ENCODE peak calls at places on chromosomes 5 and 9, in nine cellular contexts. One of them, this sample, is unnamed.

GRCh38 chr9:32487981-32488380 is 38.0 kb downstream of the RIGI start:
- DNase-seq in choroid plexus epithelial cell: peak
- DNase-seq in kidney: no peak
- DNase-seq in tibial nerve: no peak
- DNase-seq in brain microvascular endothelial cell: peak
- DNase-seq in BJ: no peak
- DNase-seq in upper lobe of left lung: no peak
- DNase-seq in adipocyte: peak
- DNase-seq in fibroblast of pulmonary artery: peak
- DNase-seq in this sample: no peak

GRCh38 chr5:127980843-127981242 is 102.7 kb upstream of the SLC12A2 start:
- DNase-seq in choroid plexus epithelial cell: no peak
- DNase-seq in kidney: no peak
- DNase-seq in tibial nerve: no peak
- DNase-seq in brain microvascular endothelial cell: no peak
- DNase-seq in BJ: no peak
- DNase-seq in upper lobe of left lung: no peak
- DNase-seq in adipocyte: no peak
- DNase-seq in fibroblast of pulmonary artery: no peak
- DNase-seq in this sample: no peak

GRCh38 chr5:132437604-132438275 is 52.8 kb downstream of the IRF1 start:
- DNase-seq in choroid plexus epithelial cell: peak
- DNase-seq in kidney: peak
- DNase-seq in tibial nerve: peak
- DNase-seq in brain microvascular endothelial cell: peak
- DNase-seq in BJ: peak
- DNase-seq in upper lobe of left lung: no peak
- DNase-seq in adipocyte: peak
- DNase-seq in fibroblast of pulmonary artery: peak
- DNase-seq in this sample: peak

GRCh38 chr5:125375143-125375542 is 628.7 kb upstream of the ZNF608 start:
- DNase-seq in choroid plexus epithelial cell: no peak
- DNase-seq in kidney: no peak
- DNase-seq in tibial nerve: no peak
- DNase-seq in brain microvascular endothelial cell: no peak
- DNase-seq in BJ: no peak
- DNase-seq in upper lobe of left lung: no peak
- DNase-seq in adipocyte: no peak
- DNase-seq in fibroblast of pulmonary artery: no peak
- DNase-seq in this sample: no peak

GRCh38 chr9:34428325-34428958 is 29.9 kb downstream of the FAM219A start:
- DNase-seq in choroid plexus epithelial cell: peak
- DNase-seq in kidney: no peak
- DNase-seq in tibial nerve: no peak
- DNase-seq in brain microvascular endothelial cell: no peak
- DNase-seq in BJ: no peak
- DNase-seq in upper lobe of left lung: no peak
- DNase-seq in adipocyte: peak
- DNase-seq in fibroblast of pulmonary artery: peak
- DNase-seq in this sample: no peak

GRCh38 chr9:120477534-120478001 is 102.4 kb downstream of the CDK5RAP2 start:
- DNase-seq in choroid plexus epithelial cell: peak
- DNase-seq in kidney: no peak
- DNase-seq in tibial nerve: peak
- DNase-seq in brain microvascular endothelial cell: peak
- DNase-seq in BJ: peak
- DNase-seq in upper lobe of left lung: no peak
- DNase-seq in adipocyte: peak
- DNase-seq in fibroblast of pulmonary artery: peak
- DNase-seq in this sample: peak

GRCh38 chr9:35689601-35690446 is at the start of gene TPM2:
- DNase-seq in choroid plexus epithelial cell: peak
- DNase-seq in kidney: peak
- DNase-seq in tibial nerve: no peak
- DNase-seq in brain microvascular endothelial cell: peak
- DNase-seq in BJ: peak
- DNase-seq in upper lobe of left lung: peak
- DNase-seq in adipocyte: peak
- DNase-seq in fibroblast of pulmonary artery: peak
- DNase-seq in this sample: no peak

GRCh38 chr5:38749861-38750260 is 96.0 kb upstream of the OSMR start:
- DNase-seq in choroid plexus epithelial cell: no peak
- DNase-seq in kidney: no peak
- DNase-seq in tibial nerve: no peak
- DNase-seq in brain microvascular endothelial cell: no peak
- DNase-seq in BJ: no peak
- DNase-seq in upper lobe of left lung: no peak
- DNase-seq in adipocyte: no peak
- DNase-seq in fibroblast of pulmonary artery: no peak
- DNase-seq in this sample: no peak

GRCh38 chr5:84016090-84016489 is 295.4 kb upstream of the HAPLN1 start:
- DNase-seq in choroid plexus epithelial cell: peak
- DNase-seq in kidney: no peak
- DNase-seq in tibial nerve: no peak
- DNase-seq in brain microvascular endothelial cell: no peak
- DNase-seq in BJ: no peak
- DNase-seq in upper lobe of left lung: no peak
- DNase-seq in adipocyte: peak
- DNase-seq in fibroblast of pulmonary artery: no peak
- DNase-seq in this sample: no peak

GRCh38 chr5:25763781-25764180 is 1119.0 kb upstream of the CDH10 start:
- DNase-seq in choroid plexus epithelial cell: no peak
- DNase-seq in kidney: no peak
- DNase-seq in tibial nerve: no peak
- DNase-seq in brain microvascular endothelial cell: no peak
- DNase-seq in BJ: no peak
- DNase-seq in upper lobe of left lung: no peak
- DNase-seq in adipocyte: no peak
- DNase-seq in fibroblast of pulmonary artery: no peak
- DNase-seq in this sample: no peak

GRCh38 chr5:28473531-28474107 is 1435.2 kb upstream of the CDH9 start:
- DNase-seq in choroid plexus epithelial cell: peak
- DNase-seq in kidney: no peak
- DNase-seq in tibial nerve: no peak
- DNase-seq in brain microvascular endothelial cell: peak
- DNase-seq in BJ: no peak
- DNase-seq in upper lobe of left lung: no peak
- DNase-seq in adipocyte: peak
- DNase-seq in fibroblast of pulmonary artery: peak
- DNase-seq in this sample: no peak

GRCh38 chr9:125435776-125436612 is 174.4 kb downstream of the GAPVD1 start:
- DNase-seq in choroid plexus epithelial cell: no peak
- DNase-seq in kidney: peak
- DNase-seq in tibial nerve: no peak
- DNase-seq in brain microvascular endothelial cell: no peak
- DNase-seq in BJ: no peak
- DNase-seq in upper lobe of left lung: no peak
- DNase-seq in adipocyte: no peak
- DNase-seq in fibroblast of pulmonary artery: no peak
- DNase-seq in this sample: no peak

GRCh38 chr5:168449166-168449565 is 37.1 kb upstream of the RARS1 start:
- DNase-seq in choroid plexus epithelial cell: no peak
- DNase-seq in kidney: no peak
- DNase-seq in tibial nerve: no peak
- DNase-seq in brain microvascular endothelial cell: no peak
- DNase-seq in BJ: no peak
- DNase-seq in upper lobe of left lung: no peak
- DNase-seq in adipocyte: no peak
- DNase-seq in fibroblast of pulmonary artery: no peak
- DNase-seq in this sample: no peak

GRCh38 chr5:107203231-107203630 is 467.5 kb downstream of the EFNA5 start:
- DNase-seq in choroid plexus epithelial cell: no peak
- DNase-seq in kidney: no peak
- DNase-seq in tibial nerve: no peak
- DNase-seq in brain microvascular endothelial cell: no peak
- DNase-seq in BJ: no peak
- DNase-seq in upper lobe of left lung: no peak
- DNase-seq in adipocyte: no peak
- DNase-seq in fibroblast of pulmonary artery: no peak
- DNase-seq in this sample: no peak

GRCh38 chr9:114906922-114907571 is 23.3 kb downstream of the TNFSF8 start:
- DNase-seq in choroid plexus epithelial cell: peak
- DNase-seq in kidney: no peak
- DNase-seq in tibial nerve: no peak
- DNase-seq in brain microvascular endothelial cell: no peak
- DNase-seq in BJ: no peak
- DNase-seq in upper lobe of left lung: no peak
- DNase-seq in adipocyte: peak
- DNase-seq in fibroblast of pulmonary artery: peak
- DNase-seq in this sample: no peak

GRCh38 chr5:171757853-171758535 is 27.6 kb upstream of the SMIM23 start:
- DNase-seq in choroid plexus epithelial cell: peak
- DNase-seq in kidney: no peak
- DNase-seq in tibial nerve: no peak
- DNase-seq in brain microvascular endothelial cell: peak
- DNase-seq in BJ: peak
- DNase-seq in upper lobe of left lung: no peak
- DNase-seq in adipocyte: peak
- DNase-seq in fibroblast of pulmonary artery: peak
- DNase-seq in this sample: peak

GRCh38 chr9:131562032-131562959 is 17.0 kb downstream of the PRRT1B start:
- DNase-seq in choroid plexus epithelial cell: peak
- DNase-seq in kidney: no peak
- DNase-seq in tibial nerve: no peak
- DNase-seq in brain microvascular endothelial cell: peak
- DNase-seq in BJ: no peak
- DNase-seq in upper lobe of left lung: no peak
- DNase-seq in adipocyte: no peak
- DNase-seq in fibroblast of pulmonary artery: peak
- DNase-seq in this sample: no peak
- H3K4me3 ChIP-seq in choroid plexus epithelial cell: no peak
- H3K4me3 ChIP-seq in kidney: no peak
- H3K4me3 ChIP-seq in tibial nerve: no peak
- H3K4me3 ChIP-seq in brain microvascular endothelial cell: no peak
- H3K4me3 ChIP-seq in BJ: no peak
- H3K4me3 ChIP-seq in upper lobe of left lung: no peak
- H3K4me3 ChIP-seq in adipocyte: no peak
- H3K4me3 ChIP-seq in fibroblast of pulmonary artery: no peak
- H3K4me3 ChIP-seq in this sample: no peak

GRCh38 chr9:130186839-130187522 is 14.8 kb downstream of the NCS1 start:
- DNase-seq in choroid plexus epithelial cell: peak
- DNase-seq in kidney: peak
- DNase-seq in tibial nerve: no peak
- DNase-seq in brain microvascular endothelial cell: no peak
- DNase-seq in BJ: no peak
- DNase-seq in upper lobe of left lung: peak
- DNase-seq in adipocyte: peak
- DNase-seq in fibroblast of pulmonary artery: peak
- DNase-seq in this sample: no peak

GRCh38 chr9:130188860-130189481 is 16.8 kb downstream of the NCS1 start:
- DNase-seq in choroid plexus epithelial cell: no peak
- DNase-seq in kidney: no peak
- DNase-seq in tibial nerve: no peak
- DNase-seq in brain microvascular endothelial cell: no peak
- DNase-seq in BJ: no peak
- DNase-seq in upper lobe of left lung: no peak
- DNase-seq in adipocyte: no peak
- DNase-seq in fibroblast of pulmonary artery: no peak
- DNase-seq in this sample: no peak

GRCh38 chr9:130185494-130186005 is 13.3 kb downstream of the NCS1 start:
- DNase-seq in choroid plexus epithelial cell: peak
- DNase-seq in kidney: no peak
- DNase-seq in tibial nerve: no peak
- DNase-seq in brain microvascular endothelial cell: no peak
- DNase-seq in BJ: no peak
- DNase-seq in upper lobe of left lung: peak
- DNase-seq in adipocyte: peak
- DNase-seq in fibroblast of pulmonary artery: peak
- DNase-seq in this sample: no peak

GRCh38 chr9:130186051-130186450 is 13.8 kb downstream of the NCS1 start:
- DNase-seq in choroid plexus epithelial cell: no peak
- DNase-seq in kidney: no peak
- DNase-seq in tibial nerve: no peak
- DNase-seq in brain microvascular endothelial cell: no peak
- DNase-seq in BJ: no peak
- DNase-seq in upper lobe of left lung: peak
- DNase-seq in adipocyte: peak
- DNase-seq in fibroblast of pulmonary artery: no peak
- DNase-seq in this sample: no peak

DNA sequence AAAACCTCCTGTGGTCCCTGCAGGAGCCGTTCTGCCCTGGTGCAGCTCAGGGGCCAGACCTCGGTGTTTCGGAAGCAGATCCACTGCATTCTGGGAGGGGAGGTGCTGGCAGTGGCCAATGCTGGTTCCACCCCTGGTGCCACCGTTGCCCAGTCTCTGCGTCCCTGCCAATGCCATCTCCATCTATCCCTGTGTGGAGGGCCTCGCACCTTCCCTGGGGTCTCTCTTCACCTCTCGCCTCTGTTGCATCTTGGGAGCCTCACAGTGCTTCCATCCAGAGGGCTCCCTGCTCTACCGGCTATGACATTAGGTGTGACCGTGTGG is 15.3 kb downstream of the NCS1 start:
- DNase-seq in choroid plexus epithelial cell: no peak
- DNase-seq in kidney: no peak
- DNase-seq in tibial nerve: no peak
- DNase-seq in brain microvascular endothelial cell: no peak
- DNase-seq in BJ: no peak
- DNase-seq in upper lobe of left lung: no peak
- DNase-seq in adipocyte: no peak
- DNase-seq in fibroblast of pulmonary artery: no peak
- DNase-seq in this sample: no peak
- H3K4me3 ChIP-seq in choroid plexus epithelial cell: no peak
- H3K4me3 ChIP-seq in kidney: peak
- H3K4me3 ChIP-seq in tibial nerve: peak
- H3K4me3 ChIP-seq in brain microvascular endothelial cell: no peak
- H3K4me3 ChIP-seq in BJ: no peak
- H3K4me3 ChIP-seq in upper lobe of left lung: no peak
- H3K4me3 ChIP-seq in adipocyte: peak
- H3K4me3 ChIP-seq in fibroblast of pulmonary artery: no peak
- H3K4me3 ChIP-seq in this sample: no peak

GRCh38 chr5:158642852-158643251 is 456.9 kb downstream of the EBF1 start:
- DNase-seq in choroid plexus epithelial cell: no peak
- DNase-seq in kidney: no peak
- DNase-seq in tibial nerve: no peak
- DNase-seq in brain microvascular endothelial cell: no peak
- DNase-seq in BJ: no peak
- DNase-seq in upper lobe of left lung: no peak
- DNase-seq in adipocyte: no peak
- DNase-seq in fibroblast of pulmonary artery: no peak
- DNase-seq in this sample: no peak
- H3K4me3 ChIP-seq in choroid plexus epithelial cell: no peak
- H3K4me3 ChIP-seq in kidney: no peak
- H3K4me3 ChIP-seq in tibial nerve: no peak
- H3K4me3 ChIP-seq in brain microvascular endothelial cell: no peak
- H3K4me3 ChIP-seq in BJ: no peak
- H3K4me3 ChIP-seq in upper lobe of left lung: no peak
- H3K4me3 ChIP-seq in adipocyte: no peak
- H3K4me3 ChIP-seq in fibroblast of pulmonary artery: no peak
- H3K4me3 ChIP-seq in this sample: no peak

DNA sequence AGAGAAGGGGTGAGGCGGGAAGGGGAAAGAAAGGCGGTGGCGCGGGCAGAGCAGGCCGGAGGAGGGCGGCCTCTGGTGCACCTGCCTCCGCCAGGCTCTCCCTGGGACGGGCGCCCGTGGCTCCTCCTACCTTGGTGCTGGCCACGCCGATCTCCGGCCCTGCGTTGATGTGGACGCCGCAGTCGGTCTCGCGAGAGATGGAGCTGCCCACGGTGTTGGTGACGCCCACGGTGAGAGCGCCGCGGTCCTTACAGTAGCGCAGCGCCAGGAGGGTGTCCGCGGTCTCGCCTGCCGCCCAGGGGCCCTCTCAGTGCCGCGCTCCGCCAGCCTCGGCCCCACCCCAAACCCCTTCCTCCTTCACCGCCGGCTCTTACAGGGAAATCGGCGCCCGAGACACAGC is 21.8 kb upstream of the MAPK9 start:
- DNase-seq in choroid plexus epithelial cell: no peak
- DNase-seq in kidney: peak
- DNase-seq in tibial nerve: no peak
- DNase-seq in brain microvascular endothelial cell: no peak
- DNase-seq in BJ: no peak
- DNase-seq in upper lobe of left lung: peak
- DNase-seq in adipocyte: peak
- DNase-seq in fibroblast of pulmonary artery: no peak
- DNase-seq in this sample: no peak
- H3K4me3 ChIP-seq in choroid plexus epithelial cell: no peak
- H3K4me3 ChIP-seq in kidney: peak
- H3K4me3 ChIP-seq in tibial nerve: no peak
- H3K4me3 ChIP-seq in brain microvascular endothelial cell: no peak
- H3K4me3 ChIP-seq in BJ: peak
- H3K4me3 ChIP-seq in upper lobe of left lung: no peak
- H3K4me3 ChIP-seq in adipocyte: no peak
- H3K4me3 ChIP-seq in fibroblast of pulmonary artery: no peak
- H3K4me3 ChIP-seq in this sample: no peak

This sample was measured in AG09309.